ENCODE peak calls at places on chromosomes 2 and 18, in eight cellular contexts. One of them, this sample, is unnamed.
A peak's percentile ranks its signal among the peaks of the same experiment; 100 is the strongest.

GRCh38 chr2:67760995-67761394 is 301.8 kb downstream of the C1D start:
- DNase-seq in dorsolateral prefrontal cortex: no peak
- DNase-seq in keratinocyte: no peak
- DNase-seq in H9: no peak
- DNase-seq in CD8-positive, alpha-beta T cell: no peak
- DNase-seq in aorta: no peak
- DNase-seq in GM23338: peak; percentile 8
- DNase-seq in GM23248: no peak
- DNase-seq in this sample: no peak

GRCh38 chr2:56113571-56113970 is 70.2 kb upstream of the CCDC85A start:
- DNase-seq in GM23338: no peak
- DNase-seq in aorta: no peak
- DNase-seq in keratinocyte: no peak
- DNase-seq in GM23248: no peak
- DNase-seq in CD8-positive, alpha-beta T cell: no peak
- DNase-seq in H9: no peak
- DNase-seq in dorsolateral prefrontal cortex: no peak
- DNase-seq in this sample: no peak

GRCh38 chr2:163471947-163472346 is 263.9 kb downstream of the FIGN start:
- DNase-seq in H9: no peak
- DNase-seq in CD8-positive, alpha-beta T cell: no peak
- DNase-seq in GM23248: peak; percentile 36
- DNase-seq in aorta: no peak
- DNase-seq in GM23338: peak; percentile 29
- DNase-seq in keratinocyte: no peak
- DNase-seq in dorsolateral prefrontal cortex: no peak
- DNase-seq in this sample: no peak

GRCh38 chr2:52017836-52018235 is 985.9 kb upstream of the NRXN1 start:
- DNase-seq in aorta: no peak
- DNase-seq in H9: no peak
- DNase-seq in CD8-positive, alpha-beta T cell: no peak
- DNase-seq in dorsolateral prefrontal cortex: no peak
- DNase-seq in keratinocyte: no peak
- DNase-seq in GM23338: no peak
- DNase-seq in GM23248: no peak
- DNase-seq in this sample: no peak

GRCh38 chr18:6994719-6995430 is 122.7 kb downstream of the LAMA1 start:
- DNase-seq in keratinocyte: peak; percentile 26
- DNase-seq in dorsolateral prefrontal cortex: no peak
- DNase-seq in H9: no peak
- DNase-seq in GM23338: no peak
- DNase-seq in aorta: no peak
- DNase-seq in GM23248: peak; percentile 62
- DNase-seq in CD8-positive, alpha-beta T cell: no peak
- DNase-seq in this sample: no peak

GRCh38 chr18:31497711-31498449 is at the start of gene DSG2:
- DNase-seq in aorta: no peak
- DNase-seq in CD8-positive, alpha-beta T cell: no peak
- DNase-seq in GM23248: peak; percentile 24
- DNase-seq in dorsolateral prefrontal cortex: peak; percentile 15
- DNase-seq in keratinocyte: no peak
- DNase-seq in H9: peak; percentile 93
- DNase-seq in GM23338: peak; percentile 90
- DNase-seq in this sample: peak; percentile 95

GRCh38 chr2:105396254-105397024 is 2.4 kb downstream of the FHL2 start:
- DNase-seq in aorta: peak; percentile 58
- DNase-seq in dorsolateral prefrontal cortex: no peak
- DNase-seq in GM23248: peak; percentile 100
- DNase-seq in CD8-positive, alpha-beta T cell: no peak
- DNase-seq in H9: no peak
- DNase-seq in keratinocyte: peak; percentile 96
- DNase-seq in GM23338: no peak
- DNase-seq in this sample: no peak

GRCh38 chr2:120674246-120675170 is 61.2 kb upstream of the GLI2 start:
- DNase-seq in keratinocyte: no peak
- DNase-seq in GM23338: no peak
- DNase-seq in GM23248: no peak
- DNase-seq in CD8-positive, alpha-beta T cell: no peak
- DNase-seq in H9: no peak
- DNase-seq in dorsolateral prefrontal cortex: no peak
- DNase-seq in aorta: no peak
- DNase-seq in this sample: no peak

GRCh38 chr2:100675373-100675772 is 112.6 kb downstream of the PDCL3 start:
- DNase-seq in dorsolateral prefrontal cortex: no peak
- DNase-seq in aorta: no peak
- DNase-seq in keratinocyte: no peak
- DNase-seq in GM23248: no peak
- DNase-seq in H9: no peak
- DNase-seq in GM23338: no peak
- DNase-seq in CD8-positive, alpha-beta T cell: no peak
- DNase-seq in this sample: no peak

GRCh38 chr2:84846041-84846663 is 34.7 kb downstream of the TRABD2A start:
- DNase-seq in keratinocyte: no peak
- DNase-seq in dorsolateral prefrontal cortex: no peak
- DNase-seq in H9: no peak
- DNase-seq in GM23248: peak; percentile 28
- DNase-seq in aorta: no peak
- DNase-seq in GM23338: no peak
- DNase-seq in CD8-positive, alpha-beta T cell: no peak
- DNase-seq in this sample: no peak

GRCh38 chr18:48693625-48694262 is 154.9 kb downstream of the CTIF start:
- DNase-seq in GM23338: no peak
- DNase-seq in CD8-positive, alpha-beta T cell: no peak
- DNase-seq in H9: no peak
- DNase-seq in aorta: no peak
- DNase-seq in keratinocyte: no peak
- DNase-seq in dorsolateral prefrontal cortex: no peak
- DNase-seq in GM23248: peak; percentile 51
- DNase-seq in this sample: no peak

GRCh38 chr18:33495278-33495677 is 54.8 kb upstream of the CCDC178 start:
- DNase-seq in aorta: no peak
- DNase-seq in GM23248: peak; percentile 5
- DNase-seq in keratinocyte: no peak
- DNase-seq in dorsolateral prefrontal cortex: no peak
- DNase-seq in H9: peak; percentile 66
- DNase-seq in GM23338: peak; percentile 82
- DNase-seq in CD8-positive, alpha-beta T cell: no peak
- DNase-seq in this sample: no peak

GRCh38 chr2:26846334-26846863 is 1.5 kb upstream of the DPYSL5 start:
- DNase-seq in aorta: peak; percentile 74
- DNase-seq in GM23338: peak; percentile 96
- DNase-seq in H9: peak; percentile 81
- DNase-seq in GM23248: peak; percentile 92
- DNase-seq in keratinocyte: no peak
- DNase-seq in dorsolateral prefrontal cortex: peak; percentile 85
- DNase-seq in CD8-positive, alpha-beta T cell: no peak
- DNase-seq in this sample: peak; percentile 38

GRCh38 chr2:240467149-240467642 is 31.7 kb downstream of the GPC1 start:
- DNase-seq in keratinocyte: no peak
- DNase-seq in aorta: no peak
- DNase-seq in GM23248: no peak
- DNase-seq in dorsolateral prefrontal cortex: peak; percentile 3
- DNase-seq in CD8-positive, alpha-beta T cell: no peak
- DNase-seq in GM23338: no peak
- DNase-seq in H9: peak; percentile 24
- DNase-seq in this sample: no peak

GRCh38 chr2:119476301-119477117 is 44.9 kb downstream of the TMEM37 start:
- DNase-seq in GM23338: peak; percentile 91
- DNase-seq in H9: peak; percentile 93
- DNase-seq in dorsolateral prefrontal cortex: peak; percentile 39
- DNase-seq in GM23248: peak; percentile 71
- DNase-seq in keratinocyte: peak; percentile 19
- DNase-seq in CD8-positive, alpha-beta T cell: no peak
- DNase-seq in aorta: peak; percentile 65
- DNase-seq in this sample: no peak

GRCh38 chr2:25825238-25825637 is 53.0 kb downstream of the ASXL2 start:
- DNase-seq in keratinocyte: no peak
- DNase-seq in GM23338: no peak
- DNase-seq in GM23248: no peak
- DNase-seq in CD8-positive, alpha-beta T cell: no peak
- DNase-seq in dorsolateral prefrontal cortex: no peak
- DNase-seq in H9: no peak
- DNase-seq in aorta: no peak
- DNase-seq in this sample: no peak

GRCh38 chr2:26610504-26611335 is 30.4 kb downstream of the CIB4 start:
- DNase-seq in aorta: no peak
- DNase-seq in dorsolateral prefrontal cortex: no peak
- DNase-seq in keratinocyte: no peak
- DNase-seq in GM23248: no peak
- DNase-seq in GM23338: no peak
- DNase-seq in H9: no peak
- DNase-seq in CD8-positive, alpha-beta T cell: no peak
- DNase-seq in this sample: no peak

GRCh38 chr2:156182132-156182531 is 150.4 kb downstream of the NR4A2 start:
- DNase-seq in aorta: no peak
- DNase-seq in keratinocyte: peak; percentile 17
- DNase-seq in H9: no peak
- DNase-seq in GM23248: no peak
- DNase-seq in dorsolateral prefrontal cortex: no peak
- DNase-seq in CD8-positive, alpha-beta T cell: no peak
- DNase-seq in GM23338: no peak
- DNase-seq in this sample: peak; percentile 58

GRCh38 chr2:232541961-232542714 is 2.6 kb downstream of the CHRNG start:
- DNase-seq in keratinocyte: no peak
- DNase-seq in dorsolateral prefrontal cortex: no peak
- DNase-seq in aorta: no peak
- DNase-seq in H9: no peak
- DNase-seq in CD8-positive, alpha-beta T cell: no peak
- DNase-seq in GM23338: no peak
- DNase-seq in GM23248: no peak
- DNase-seq in this sample: no peak

GRCh38 chr2:33068261-33068660 is 121.5 kb downstream of the LTBP1 start:
- DNase-seq in GM23248: peak; percentile 80
- DNase-seq in dorsolateral prefrontal cortex: no peak
- DNase-seq in H9: no peak
- DNase-seq in GM23338: no peak
- DNase-seq in keratinocyte: peak; percentile 44
- DNase-seq in aorta: no peak
- DNase-seq in CD8-positive, alpha-beta T cell: no peak
- DNase-seq in this sample: no peak

GRCh38 chr2:210593166-210593565 is 36.8 kb downstream of the CPS1 start:
- DNase-seq in CD8-positive, alpha-beta T cell: no peak
- DNase-seq in dorsolateral prefrontal cortex: no peak
- DNase-seq in GM23338: peak; percentile 33
- DNase-seq in H9: no peak
- DNase-seq in GM23248: no peak
- DNase-seq in aorta: no peak
- DNase-seq in keratinocyte: no peak
- DNase-seq in this sample: no peak

DNA sequence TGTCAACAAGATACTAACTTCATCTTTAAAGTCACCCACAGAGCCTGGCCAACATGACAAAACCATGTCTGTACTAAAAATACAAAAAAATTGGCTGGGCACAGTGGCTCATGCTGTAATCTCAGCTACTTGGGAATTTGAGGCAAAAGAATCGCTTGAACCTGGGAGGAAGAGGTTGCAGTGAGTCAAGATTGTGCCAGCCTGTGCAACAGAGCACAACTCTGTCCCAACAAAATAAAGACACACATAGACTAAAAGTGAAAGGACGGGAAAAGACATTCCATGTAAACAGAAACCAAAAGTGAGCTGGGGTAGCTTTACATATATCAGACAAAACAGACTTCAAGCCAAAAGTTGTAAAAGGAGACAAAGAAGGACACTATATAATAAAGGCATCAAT is 34.8 kb downstream of the USP34 start:
- DNase-seq in GM23338: no peak
- DNase-seq in GM23248: peak; percentile 15
- DNase-seq in H9: no peak
- DNase-seq in dorsolateral prefrontal cortex: no peak
- DNase-seq in keratinocyte: no peak
- DNase-seq in aorta: no peak
- DNase-seq in CD8-positive, alpha-beta T cell: no peak
- DNase-seq in this sample: no peak
- H3K27ac ChIP-seq in GM23338: no peak overlapping the region
- H3K27ac ChIP-seq in GM23248: no peak overlapping the region
- H3K27ac ChIP-seq in H9: no peak overlapping the region
- H3K27ac ChIP-seq in dorsolateral prefrontal cortex: no peak overlapping the region
- H3K27ac ChIP-seq in keratinocyte: no peak overlapping the region
- H3K27ac ChIP-seq in aorta: no peak overlapping the region
- H3K27ac ChIP-seq in CD8-positive, alpha-beta T cell: no peak overlapping the region
- H3K27ac ChIP-seq in this sample: no peak overlapping the region

GRCh38 chr2:74548285-74548918 is 5.3 kb downstream of the LOXL3 start:
- DNase-seq in GM23248: peak; percentile 32
- DNase-seq in GM23338: peak; percentile 51
- DNase-seq in aorta: no peak
- DNase-seq in dorsolateral prefrontal cortex: no peak
- DNase-seq in keratinocyte: no peak
- DNase-seq in CD8-positive, alpha-beta T cell: no peak
- DNase-seq in H9: no peak
- DNase-seq in this sample: no peak
- H3K27ac ChIP-seq in GM23248: peak overlapping the region; percentile 34
- H3K27ac ChIP-seq in GM23338: no peak overlapping the region
- H3K27ac ChIP-seq in aorta: no peak overlapping the region
- H3K27ac ChIP-seq in dorsolateral prefrontal cortex: no peak overlapping the region
- H3K27ac ChIP-seq in keratinocyte: no peak overlapping the region
- H3K27ac ChIP-seq in CD8-positive, alpha-beta T cell: no peak overlapping the region
- H3K27ac ChIP-seq in H9: no peak overlapping the region
- H3K27ac ChIP-seq in this sample: peak overlapping the region; percentile 83

GRCh38 chr2:27914046-27914792 is 23.7 kb downstream of the BABAM2 start:
- DNase-seq in CD8-positive, alpha-beta T cell: no peak
- DNase-seq in GM23248: peak; percentile 13
- DNase-seq in H9: no peak
- DNase-seq in GM23338: no peak
- DNase-seq in aorta: no peak
- DNase-seq in dorsolateral prefrontal cortex: no peak
- DNase-seq in keratinocyte: no peak
- DNase-seq in this sample: no peak
- H3K27ac ChIP-seq in CD8-positive, alpha-beta T cell: no peak overlapping the region
- H3K27ac ChIP-seq in GM23248: no peak overlapping the region
- H3K27ac ChIP-seq in H9: no peak overlapping the region
- H3K27ac ChIP-seq in GM23338: no peak overlapping the region
- H3K27ac ChIP-seq in aorta: no peak overlapping the region
- H3K27ac ChIP-seq in dorsolateral prefrontal cortex: no peak overlapping the region
- H3K27ac ChIP-seq in keratinocyte: no peak overlapping the region
- H3K27ac ChIP-seq in this sample: peak overlapping the region; percentile 7

GRCh38 chr18:62974388-62974787 is 259.0 kb downstream of the PHLPP1 start:
- DNase-seq in GM23338: no peak
- DNase-seq in dorsolateral prefrontal cortex: no peak
- DNase-seq in CD8-positive, alpha-beta T cell: no peak
- DNase-seq in keratinocyte: no peak
- DNase-seq in aorta: no peak
- DNase-seq in GM23248: no peak
- DNase-seq in H9: no peak
- DNase-seq in this sample: no peak

GRCh38 chr18:62977512-62977911 is 262.2 kb downstream of the PHLPP1 start:
- DNase-seq in keratinocyte: no peak
- DNase-seq in dorsolateral prefrontal cortex: no peak
- DNase-seq in H9: no peak
- DNase-seq in GM23338: no peak
- DNase-seq in GM23248: no peak
- DNase-seq in CD8-positive, alpha-beta T cell: no peak
- DNase-seq in aorta: no peak
- DNase-seq in this sample: no peak

GRCh38 chr18:62976227-62976626 is 260.9 kb downstream of the PHLPP1 start:
- DNase-seq in H9: no peak
- DNase-seq in keratinocyte: no peak
- DNase-seq in aorta: no peak
- DNase-seq in dorsolateral prefrontal cortex: no peak
- DNase-seq in GM23248: no peak
- DNase-seq in CD8-positive, alpha-beta T cell: no peak
- DNase-seq in GM23338: no peak
- DNase-seq in this sample: no peak

GRCh38 chr18:62974928-62975675 is 259.8 kb downstream of the PHLPP1 start:
- DNase-seq in keratinocyte: no peak
- DNase-seq in CD8-positive, alpha-beta T cell: no peak
- DNase-seq in H9: no peak
- DNase-seq in GM23248: no peak
- DNase-seq in GM23338: no peak
- DNase-seq in aorta: no peak
- DNase-seq in dorsolateral prefrontal cortex: no peak
- DNase-seq in this sample: no peak

GRCh38 chr18:62975785-62976184 is 260.4 kb downstream of the PHLPP1 start:
- DNase-seq in GM23248: no peak
- DNase-seq in keratinocyte: no peak
- DNase-seq in CD8-positive, alpha-beta T cell: no peak
- DNase-seq in aorta: no peak
- DNase-seq in H9: no peak
- DNase-seq in dorsolateral prefrontal cortex: no peak
- DNase-seq in GM23338: no peak
- DNase-seq in this sample: no peak
- H3K27ac ChIP-seq in GM23248: no peak overlapping the region
- H3K27ac ChIP-seq in keratinocyte: no peak overlapping the region
- H3K27ac ChIP-seq in CD8-positive, alpha-beta T cell: no peak overlapping the region
- H3K27ac ChIP-seq in aorta: no peak overlapping the region
- H3K27ac ChIP-seq in H9: no peak overlapping the region
- H3K27ac ChIP-seq in dorsolateral prefrontal cortex: peak overlapping the region; percentile 90
- H3K27ac ChIP-seq in GM23338: no peak overlapping the region
- H3K27ac ChIP-seq in this sample: no peak overlapping the region

This sample was measured in upper lobe of left lung.